ENCODE peak calls at places on chromosomes 7 and 10, in ten cellular contexts. Z is putamen; Y is M059J; M is cerebellar nuclear complex; W is neuronal stem cell; D is occipital lobe; T is stimulated activated CD4-positive, alpha-beta T cell treated with anti-CD3 and anti-CD28 coated beads, Interleukin-1b, Interleukin-23, amount 100 ng/mL, for 24 hours; P is activated T-helper 2 cell treated with anti-CD3 and anti-CD28 coated beads, Interferon-gamma antibody, Interleukin-2, Interleukin-4, amounts not matched to agents 10 μg/mL and 5 μg/mL and 100 μg/mL, durations not matched to agents 14 hours and 24 hours and 36 hours; C is T-cell; G is epithelial cell of proximal tubule. F is an unnamed sample.

GRCh38 chr7:30422922-30423321 is 55.7 kb downstream of the NOD1 start:
- DNase-seq in Z (no peak), Y (peak), M (no peak), W (no peak), D (no peak), T (no peak), P (no peak), C (no peak), G (no peak), F (peak)

GRCh38 chr7:131329176-131329570 is 1.5 kb downstream of the MKLN1 start:
- DNase-seq in Z (no peak), Y (peak), M (no peak), W (no peak), D (no peak), T (no peak), P (no peak), C (no peak), G (no peak), F (peak)

GRCh38 chr10:129769381-129770116 is 194.5 kb downstream of the EBF3 start:
- DNase-seq in Z (no peak), Y (no peak), M (no peak), W (no peak), D (no peak), T (no peak), P (no peak), C (no peak), G (no peak), F (no peak)

GRCh38 chr7:37832194-37832593 is 16.2 kb upstream of the NME8 start:
- DNase-seq in Z (peak), Y (peak), M (no peak), W (no peak), D (peak), T (no peak), P (no peak), C (no peak), G (no peak), F (peak)

GRCh38 chr7:118870187-118870586 is 645.7 kb downstream of the ANKRD7 start:
- DNase-seq in Z (peak), Y (no peak), M (no peak), W (peak), D (no peak), T (no peak), P (no peak), C (no peak), G (no peak), F (no peak)

GRCh38 chr7:867001-867405 is 9.4 kb upstream of the GET4 start:
- DNase-seq in Z (no peak), Y (no peak), M (peak), W (no peak), D (no peak), T (no peak), P (no peak), C (no peak), G (peak), F (peak)

GRCh38 chr7:84735021-84735420 is 451.8 kb downstream of the SEMA3D start:
- DNase-seq in Z (no peak), Y (no peak), M (no peak), W (no peak), D (no peak), T (no peak), P (no peak), C (no peak), G (no peak), F (no peak)

GRCh38 chr10:129946868-129947267 is 17.2 kb downstream of the EBF3 start:
- DNase-seq in Z (no peak), Y (no peak), M (no peak), W (no peak), D (no peak), T (no peak), P (no peak), C (no peak), G (no peak), F (no peak)

GRCh38 chr10:124231188-124232135 is 138.1 kb upstream of the CHST15 start:
- DNase-seq in Z (no peak), Y (no peak), M (no peak), W (no peak), D (no peak), T (no peak), P (peak), C (peak), G (no peak), F (no peak)

GRCh38 chr7:121138262-121138933 is 149.9 kb downstream of the CPED1 start:
- DNase-seq in Z (no peak), Y (peak), M (no peak), W (no peak), D (no peak), T (no peak), P (no peak), C (no peak), G (no peak), F (no peak)

GRCh38 chr10:100419911-100420449 is 42.8 kb upstream of the WNT8B start:
- DNase-seq in Z (no peak), Y (no peak), M (no peak), W (no peak), D (no peak), T (no peak), P (no peak), C (no peak), G (no peak), F (no peak)

GRCh38 chr10:114300036-114300645 is 61.1 kb downstream of the VWA2 start:
- DNase-seq in Z (no peak), Y (no peak), M (no peak), W (no peak), D (no peak), T (no peak), P (no peak), C (no peak), G (no peak), F (no peak)

GRCh38 chr7:151958036-151959010 is 2.1 kb downstream of the GALNTL5 start:
- DNase-seq in Z (no peak), Y (no peak), M (no peak), W (no peak), D (no peak), T (no peak), P (no peak), C (no peak), G (no peak), F (no peak)

GRCh38 chr10:46229144-46229563 is 57.6 kb upstream of the ANTXRL start:
- DNase-seq in Z (no peak), Y (peak), M (no peak), W (peak), D (no peak), T (no peak), P (no peak), C (no peak), G (no peak), F (peak)

GRCh38 chr10:103881420-103882284 is 26.3 kb upstream of the SH3PXD2A start:
- DNase-seq in Z (peak), Y (no peak), M (peak), W (no peak), D (no peak), T (no peak), P (no peak), C (no peak), G (no peak), F (no peak)

GRCh38 chr7:94763268-94763667 is 107.3 kb upstream of the SGCE start:
- DNase-seq in Z (no peak), Y (no peak), M (no peak), W (no peak), D (no peak), T (no peak), P (no peak), C (no peak), G (no peak), F (no peak)

GRCh38 chr7:121126801-121127534 is 138.5 kb downstream of the CPED1 start:
- DNase-seq in Z (no peak), Y (peak), M (no peak), W (no peak), D (no peak), T (no peak), P (no peak), C (no peak), G (peak), F (peak)

GRCh38 chr10:76336213-76336963 is 905.0 kb downstream of the LRMDA start:
- DNase-seq in Z (peak), Y (no peak), M (no peak), W (no peak), D (no peak), T (no peak), P (no peak), C (no peak), G (no peak), F (no peak)

GRCh38 chr7:76358053-76358477 is 726 bp downstream of the YWHAG start:
- DNase-seq in Z (peak), Y (peak), M (no peak), W (peak), D (peak), T (peak), P (no peak), C (peak), G (no peak), F (peak)

GRCh38 chr10:61325183-61325582 is 128.0 kb downstream of the TMEM26 start:
- DNase-seq in Z (no peak), Y (no peak), M (no peak), W (no peak), D (no peak), T (no peak), P (no peak), C (no peak), G (no peak), F (no peak)